ENCODE peak calls at places on chromosomes 11 and 22, in four cellular contexts. P is uterus, E is T-helper 2 cell, D is D721Med. C is an unnamed sample.

GRCh38 chr11:72924568-72925190 is 110.5 kb downstream of the ATG16L2 start:
- DNase-seq in P (no peak), E (no peak), D (no peak), C (no peak)

GRCh38 chr11:119460582-119460981 is 37.6 kb upstream of the THY1 start:
- DNase-seq in P (no peak), E (no peak), D (no peak), C (no peak)

GRCh38 chr11:35077709-35078695 is 61.0 kb upstream of the CD44 start:
- DNase-seq in P (no peak), E (peak), D (no peak), C (no peak)

GRCh38 chr11:61325649-61326414 is 7.1 kb downstream of the DDB1 start:
- DNase-seq in P (no peak), E (no peak), D (no peak), C (no peak)

GRCh38 chr11:45577755-45578154 is 87.7 kb downstream of the CHST1 start:
- DNase-seq in P (no peak), E (no peak), D (no peak), C (no peak)

GRCh38 chr11:17560281-17561110 is 13.4 kb downstream of the OTOG start:
- DNase-seq in P (no peak), E (no peak), D (no peak), C (no peak)

GRCh38 chr22:32880906-32881596 is 79.5 kb downstream of the TIMP3 start:
- DNase-seq in P (peak), E (no peak), D (no peak), C (no peak)

GRCh38 chr22:21727159-21727558 is 8.4 kb downstream of the YPEL1 start:
- DNase-seq in P (no peak), E (no peak), D (no peak), C (no peak)

GRCh38 chr11:108970221-108970991 is 305.5 kb downstream of the DDX10 start:
- DNase-seq in P (no peak), E (no peak), D (no peak), C (no peak)

GRCh38 chr11:123822591-123822990 is 16.4 kb upstream of the OR6M1 start:
- DNase-seq in P (no peak), E (no peak), D (no peak), C (no peak)